ENCODE peak calls at places on chromosomes 16 and 17, in eight cellular contexts. M is cardiac muscle cell; V is CD8-positive, alpha-beta T cell; P is A549; Z is heart right ventricle; X is endothelial cell of umbilical vein; W is left lung; C is body of pancreas. B is an unnamed sample.

GRCh38 chr16:81786321-81786720 is 7.2 kb downstream of the PLCG2 start:
- DNase-seq in M (no peak), V (no peak), P (no peak), Z (no peak), X (peak; percentile 36), W (no peak), C (no peak), B (no peak)

GRCh38 chr17:12536021-12536420 is 129.7 kb upstream of the MYOCD start:
- DNase-seq in M (no peak), V (no peak), P (peak; percentile 18), Z (no peak), X (no peak), W (no peak), C (no peak), B (no peak)

GRCh38 chr17:27466748-27467375 is 10.6 kb downstream of the KSR1 start:
- DNase-seq in M (no peak), V (peak; percentile 25), P (no peak), Z (peak; percentile 28), X (no peak), W (peak; percentile 85), C (no peak), B (no peak)

GRCh38 chr17:82619641-82620040 is 28.6 kb downstream of the WDR45B start:
- DNase-seq in M (no peak), V (no peak), P (no peak), Z (no peak), X (no peak), W (peak; percentile 24), C (no peak), B (no peak)

GRCh38 chr17:11908711-11909146 is 88.5 kb downstream of the ZNF18 start:
- DNase-seq in M (no peak), V (no peak), P (no peak), Z (no peak), X (no peak), W (no peak), C (no peak), B (no peak)

GRCh38 chr17:2050246-2050866 is 4.5 kb upstream of the HIC1 start:
- DNase-seq in M (peak; percentile 83), V (peak; percentile 61), P (peak; percentile 85), Z (no peak), X (peak; percentile 41), W (peak; percentile 88), C (peak; percentile 69), B (no peak)

GRCh38 chr17:57881783-57882291 is 32.0 kb upstream of the MRPS23 start:
- DNase-seq in M (no peak), V (no peak), P (no peak), Z (no peak), X (no peak), W (peak; percentile 49), C (no peak), B (no peak)

GRCh38 chr17:15171433-15172047 is 93.6 kb downstream of the PMP22 start:
- DNase-seq in M (peak; percentile 82), V (peak; percentile 2), P (peak; percentile 75), Z (peak; percentile 59), X (peak; percentile 54), W (peak; percentile 83), C (peak; percentile 65), B (peak; percentile 71)

GRCh38 chr17:57714660-57715059 is 30.4 kb downstream of the CCDC182 start:
- DNase-seq in M (no peak), V (no peak), P (no peak), Z (no peak), X (no peak), W (no peak), C (no peak), B (no peak)

GRCh38 chr17:60231234-60231633 is 81.5 kb downstream of the CA4 start:
- DNase-seq in M (peak; percentile 7), V (no peak), P (peak; percentile 44), Z (no peak), X (peak; percentile 45), W (no peak), C (no peak), B (peak; percentile 51)

GRCh38 chr17:62712011-62712615 is 84.6 kb downstream of the MRC2 start:
- DNase-seq in M (no peak), V (no peak), P (no peak), Z (no peak), X (no peak), W (no peak), C (no peak), B (no peak)

GRCh38 chr17:43818966-43819365 is 14.0 kb downstream of the MPP3 start:
- DNase-seq in M (no peak), V (no peak), P (no peak), Z (no peak), X (no peak), W (no peak), C (no peak), B (no peak)

GRCh38 chr17:72254808-72255449 is 134.1 kb downstream of the SOX9 start:
- DNase-seq in M (no peak), V (no peak), P (no peak), Z (no peak), X (no peak), W (no peak), C (no peak), B (no peak)

GRCh38 chr16:61030616-61031015 is 1005.6 kb downstream of the CDH8 start:
- DNase-seq in M (no peak), V (no peak), P (no peak), Z (no peak), X (no peak), W (no peak), C (no peak), B (no peak)

GRCh38 chr17:65820306-65820705 is 258.9 kb upstream of the AXIN2 start:
- DNase-seq in M (no peak), V (no peak), P (no peak), Z (no peak), X (no peak), W (no peak), C (no peak), B (no peak)

GRCh38 chr16:20938426-20938825 is 37.9 kb downstream of the LYRM1 start:
- DNase-seq in M (no peak), V (no peak), P (no peak), Z (no peak), X (peak; percentile 19), W (no peak), C (no peak), B (peak; percentile 51)

GRCh38 chr17:78645421-78646295 is 68.5 kb upstream of the DNAH17 start:
- DNase-seq in M (no peak), V (peak; percentile 10), P (peak; percentile 88), Z (peak; percentile 89), X (peak; percentile 10), W (peak; percentile 93), C (peak; percentile 26), B (peak; percentile 10)

GRCh38 chr17:72931635-72932034 is 160.9 kb downstream of the SLC39A11 start:
- DNase-seq in M (no peak), V (no peak), P (no peak), Z (no peak), X (no peak), W (no peak), C (no peak), B (no peak)

GRCh38 chr16:4021070-4021779 is 95.0 kb downstream of the ADCY9 start:
- DNase-seq in M (no peak), V (no peak), P (peak; percentile 25), Z (no peak), X (no peak), W (peak; percentile 82), C (peak; percentile 92), B (peak; percentile 59)

DNA sequence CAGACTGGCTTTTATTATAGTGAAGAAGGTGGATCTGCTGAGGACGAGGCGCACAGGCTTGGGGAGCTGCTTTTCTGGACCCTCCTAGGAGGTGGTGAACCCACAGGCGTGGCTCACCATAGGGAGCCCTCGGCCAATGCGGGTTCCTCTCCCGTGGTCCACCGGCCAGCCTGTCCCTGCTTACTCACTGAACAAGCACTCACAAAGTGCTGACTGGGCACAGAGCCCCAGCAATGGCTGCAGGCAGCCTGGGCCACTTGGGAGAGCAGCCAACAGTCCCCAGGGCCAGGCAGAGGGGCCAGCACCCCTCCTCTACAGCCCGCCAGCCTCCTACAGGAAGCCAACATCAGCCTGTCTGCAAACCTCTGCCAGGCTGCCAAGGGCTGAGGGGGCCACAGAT is 19.1 kb upstream of the NCBP3 start:
- DNase-seq in M (no peak), V (no peak), P (no peak), Z (no peak), X (no peak), W (peak; percentile 87), C (no peak), B (peak; percentile 60)
- TF ChIP-seq CTCF in M (no peak), V (no peak), P (no peak), Z (no peak), X (no peak), W (no peak), C (no peak), B (no peak)

GRCh38 chr17:77246110-77247047 is 105.6 kb downstream of the SEC14L1 start:
- DNase-seq in M (no peak), V (no peak), P (no peak), Z (no peak), X (no peak), W (no peak), C (no peak), B (no peak)
- H3K4me3 ChIP-seq in M (peak overlapping the region; percentile 38), V (peak overlapping the region; percentile 55), P (peak overlapping the region; percentile 57), Z (peak overlapping the region; percentile 67), X (peak overlapping the region; percentile 12), W (peak overlapping the region; percentile 52), C (peak overlapping the region; percentile 35), B (peak overlapping the region; percentile 67)

DNA sequence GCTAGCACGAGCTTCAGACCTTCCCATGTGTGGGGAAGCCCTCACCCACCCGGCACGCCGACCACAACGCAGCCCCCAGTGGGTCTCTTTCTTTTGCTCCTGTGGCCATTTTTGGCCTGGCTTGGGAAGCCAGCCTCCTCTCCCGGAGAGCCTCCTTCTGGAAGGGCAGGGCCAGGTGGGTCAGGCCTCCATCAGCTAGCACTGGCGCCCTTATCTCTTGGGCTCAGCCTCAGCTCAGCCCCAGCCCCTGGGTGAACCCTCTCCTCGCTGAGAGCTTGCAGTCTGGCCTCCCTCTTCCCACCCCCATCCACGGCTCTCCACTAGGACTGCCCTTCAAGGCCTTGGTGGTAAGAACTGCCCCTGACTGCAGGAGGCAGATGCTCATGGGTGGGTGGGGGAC is 14.7 kb upstream of the JPH3 start:
- DNase-seq in M (no peak), V (no peak), P (no peak), Z (no peak), X (no peak), W (peak; percentile 61), C (no peak), B (no peak)
- TF ChIP-seq CTCF in M (no peak), V (no peak), P (no peak), Z (no peak), X (no peak), W (no peak), C (no peak), B (no peak)

DNA sequence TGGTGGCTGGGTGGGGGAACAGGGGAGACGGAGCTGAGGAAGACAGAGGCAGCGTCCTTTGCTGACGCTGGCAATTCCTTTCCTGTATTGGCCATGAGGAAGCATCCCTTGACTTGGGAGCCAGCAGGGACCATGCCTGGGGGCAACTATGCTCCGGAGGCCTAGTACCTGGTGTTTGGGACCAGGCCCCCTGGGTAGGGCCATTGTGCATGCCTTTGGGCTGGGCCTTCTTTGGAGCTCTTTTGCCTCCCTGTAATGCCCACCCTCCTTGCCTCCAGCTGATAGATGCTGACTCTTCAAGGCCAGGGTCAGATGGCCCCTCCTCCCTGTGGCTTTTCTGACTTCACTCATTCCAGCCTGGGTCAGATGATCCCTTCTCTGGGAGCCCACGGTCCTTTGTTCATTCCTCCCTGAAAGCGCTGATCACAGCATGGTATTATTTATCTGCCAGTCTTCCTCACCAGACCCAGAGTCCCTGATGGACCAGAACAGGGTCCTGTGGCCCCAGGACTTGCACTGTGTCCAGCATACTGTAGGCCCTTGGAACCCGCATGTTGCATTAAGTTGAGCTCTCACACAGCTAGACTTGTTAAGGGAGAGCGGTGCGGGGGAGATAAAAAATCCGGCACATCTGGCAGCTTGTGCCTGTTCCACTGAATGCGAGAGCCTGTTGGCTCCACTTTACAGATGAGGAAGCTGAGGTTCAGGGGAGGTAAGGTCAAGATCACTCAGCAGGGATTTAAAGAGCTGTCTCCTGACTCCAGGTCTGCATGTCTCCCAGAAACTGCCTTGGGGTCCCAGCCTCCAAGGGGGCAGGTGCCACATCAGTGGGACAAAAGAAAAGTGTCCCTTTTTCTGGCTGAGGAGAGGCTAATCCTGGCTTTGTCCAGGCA is 2.9 kb downstream of the STARD3 start:
- DNase-seq in M (no peak), V (no peak), P (no peak), Z (no peak), X (no peak), W (no peak), C (no peak), B (no peak)
- H3K4me3 ChIP-seq in M (no peak overlapping the region), V (no peak overlapping the region), P (no peak overlapping the region), Z (no peak overlapping the region), X (no peak overlapping the region), W (no peak overlapping the region), C (no peak overlapping the region), B (no peak overlapping the region)